ENCODE peak calls at places on chromosomes 5 and 9, in seven cellular contexts. O is left ventricle myocardium inferior; M is Peyer's patch; K is CD8-positive, alpha-beta T cell; T is adrenal gland; J is aorta; D is spleen. R is an unnamed sample.

GRCh38 chr5:124725040-124725434 is 21.4 kb downstream of the ZNF608 start:
- DNase-seq in O (no peak), M (no peak), K (no peak), T (no peak), J (no peak), D (no peak), R (no peak)

GRCh38 chr5:159059722-159060121 is 40.0 kb downstream of the EBF1 start:
- DNase-seq in O (no peak), M (no peak), K (no peak), T (no peak), J (no peak), D (no peak), R (no peak)

GRCh38 chr5:174309131-174309845 is 263.8 kb downstream of the NSG2 start:
- DNase-seq in O (no peak), M (no peak), K (no peak), T (no peak), J (no peak), D (no peak), R (peak; percentile 90)

GRCh38 chr9:38240051-38240450 is 152.5 kb upstream of the ALDH1B1 start:
- DNase-seq in O (no peak), M (no peak), K (no peak), T (no peak), J (no peak), D (no peak), R (no peak)

GRCh38 chr5:107619781-107620180 is 51.0 kb downstream of the EFNA5 start:
- DNase-seq in O (no peak), M (no peak), K (no peak), T (no peak), J (no peak), D (no peak), R (no peak)

GRCh38 chr9:63816742-63817621 is 1468.0 kb downstream of the FOXD4L5 start:
- DNase-seq in O (peak; percentile 82), M (peak; percentile 79), K (peak; percentile 66), T (peak; percentile 62), J (peak; percentile 93), D (peak; percentile 95), R (peak; percentile 100)

GRCh38 chr9:33106827-33107621 is 30.6 kb upstream of the SMU1 start:
- DNase-seq in O (peak; percentile 58), M (no peak), K (no peak), T (peak; percentile 66), J (peak; percentile 84), D (no peak), R (peak; percentile 87)

GRCh38 chr5:56026863-56027300 is 32.1 kb upstream of the IL6ST start:
- DNase-seq in O (no peak), M (no peak), K (no peak), T (no peak), J (no peak), D (no peak), R (no peak)

GRCh38 chr9:116662633-116663032 is 24.5 kb upstream of the TRIM32 start:
- DNase-seq in O (no peak), M (no peak), K (no peak), T (no peak), J (no peak), D (no peak), R (no peak)

GRCh38 chr5:6576861-6577501 is 55.9 kb downstream of the NSUN2 start:
- DNase-seq in O (no peak), M (no peak), K (no peak), T (no peak), J (no peak), D (no peak), R (peak; percentile 69)

GRCh38 chr5:82772281-82772680 is 304.9 kb downstream of the TMEM167A start:
- DNase-seq in O (no peak), M (no peak), K (no peak), T (no peak), J (no peak), D (no peak), R (no peak)

GRCh38 chr9:121779381-121780117 is 128.1 kb downstream of the DAB2IP start:
- DNase-seq in O (no peak), M (no peak), K (no peak), T (no peak), J (no peak), D (no peak), R (no peak)

DNA sequence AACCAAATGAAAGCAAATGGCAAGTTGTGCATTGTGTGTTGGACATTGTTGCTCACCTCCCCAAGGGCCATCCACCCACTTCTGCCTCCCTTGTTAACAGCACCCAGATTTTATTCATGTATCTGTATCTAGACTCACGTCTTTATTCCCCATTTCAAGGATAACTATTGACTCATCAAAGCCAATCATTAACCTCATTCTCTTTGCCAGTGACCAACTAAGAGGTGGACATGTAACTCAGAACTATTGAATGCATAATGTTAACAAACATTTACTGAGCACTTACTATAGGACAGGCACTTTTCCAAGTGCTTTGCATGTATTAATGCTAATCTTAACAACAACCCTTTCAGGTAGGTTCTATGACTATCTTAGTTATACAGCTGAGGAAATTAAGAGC is 45.2 kb upstream of the SMARCA2 start:
- DNase-seq in O (no peak), M (no peak), K (no peak), T (no peak), J (no peak), D (no peak), R (no peak)
- H3K27me3 ChIP-seq in O (no peaks in the 10 kb centered on the region), M (no peaks in the 10 kb centered on the region), K (no peaks in the 10 kb centered on the region), T (no peaks in the 10 kb centered on the region), J (no peaks in the 10 kb centered on the region), D (no peaks in the 10 kb centered on the region), R (no peaks in the 10 kb centered on the region)

GRCh38 chr9:136536051-136536720 is 9.7 kb downstream of the NOTCH1 start:
- DNase-seq in O (no peak), M (no peak), K (no peak), T (no peak), J (no peak), D (no peak), R (no peak)

GRCh38 chr9:136533775-136534157 is 12.1 kb downstream of the NOTCH1 start:
- DNase-seq in O (no peak), M (peak; percentile 81), K (peak; percentile 68), T (no peak), J (no peak), D (peak; percentile 93), R (no peak)

GRCh38 chr9:136532799-136533774 is 12.8 kb downstream of the NOTCH1 start:
- DNase-seq in O (no peak), M (no peak), K (peak; percentile 43), T (no peak), J (no peak), D (peak; percentile 88), R (no peak)

GRCh38 chr9:136535070-136535469 is 10.8 kb downstream of the NOTCH1 start:
- DNase-seq in O (no peak), M (no peak), K (no peak), T (no peak), J (no peak), D (peak; percentile 86), R (no peak)

DNA sequence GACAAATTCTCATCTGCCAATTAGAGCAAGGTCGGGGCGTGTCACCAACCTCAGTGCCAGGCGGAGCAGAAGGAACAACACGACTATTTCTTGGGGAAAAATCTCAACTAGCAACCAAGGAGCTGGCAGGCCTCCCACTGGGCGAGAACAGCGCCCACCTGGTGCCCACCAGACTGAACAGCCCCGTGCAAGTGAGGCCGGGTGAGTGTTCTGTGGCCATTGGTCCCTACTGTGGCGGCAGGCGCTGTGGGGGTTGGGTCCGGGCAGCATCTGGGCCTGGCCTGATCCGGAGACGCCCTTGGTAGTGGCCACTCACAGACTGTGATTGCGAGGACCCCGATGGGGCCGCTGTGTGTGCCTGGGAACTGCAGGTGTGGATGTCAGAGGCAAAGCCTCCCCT is 11.5 kb downstream of the NOTCH1 start:
- DNase-seq in O (no peak), M (no peak), K (no peak), T (no peak), J (no peak), D (no peak), R (no peak)
- H3K4me1 ChIP-seq in O (peaks cover 93% of the 10 kb centered on the region), M (peaks cover 73% of the 10 kb centered on the region), K (peaks cover 93% of the 10 kb centered on the region), T (peaks cover 44% of the 10 kb centered on the region), J (no peaks in the 10 kb centered on the region), D (peaks cover 98% of the 10 kb centered on the region), R (peaks cover 94% of the 10 kb centered on the region)

DNA sequence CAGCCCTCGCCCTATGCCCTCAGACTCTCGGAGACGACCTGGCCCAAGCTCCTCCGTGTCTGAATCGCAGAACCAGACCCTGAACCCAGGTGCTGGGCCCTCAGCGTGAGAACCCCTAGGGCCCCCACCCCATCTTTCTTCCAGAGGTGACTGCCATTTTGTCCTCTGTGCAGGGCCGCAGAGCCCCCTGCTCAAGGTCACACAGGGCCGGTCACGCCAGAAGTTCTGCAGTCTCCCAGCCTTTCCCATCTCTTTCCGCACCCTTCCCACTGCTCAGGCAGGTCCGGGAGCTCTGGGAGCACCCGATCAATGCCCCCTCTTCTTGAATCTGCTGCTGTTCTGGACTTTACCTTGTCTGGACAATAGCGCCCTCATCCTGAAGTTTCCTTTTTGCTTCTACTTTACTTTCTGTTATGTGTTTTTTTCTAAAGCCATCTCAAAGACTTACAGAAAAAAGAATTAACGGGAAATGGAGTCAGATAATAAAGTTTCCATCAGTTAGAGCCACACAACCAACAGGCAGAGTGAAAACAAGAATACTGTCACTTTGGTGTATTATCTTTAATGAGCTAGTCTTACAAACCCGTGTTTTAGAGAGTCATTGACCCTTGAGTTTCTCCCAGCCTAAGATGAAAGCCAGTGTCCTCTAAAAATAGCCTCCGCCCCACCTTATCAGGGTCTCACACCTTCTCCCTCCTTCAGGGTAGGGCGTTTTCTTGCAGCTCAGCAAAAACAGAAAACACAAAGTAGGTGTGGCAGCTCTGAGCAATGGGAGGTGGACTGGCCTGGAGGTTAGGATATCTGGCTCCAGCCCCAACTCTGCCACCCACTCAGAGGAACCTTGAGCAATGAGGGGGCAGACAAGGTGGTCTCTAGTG is 1.8 kb downstream of the TMOD1 start:
- DNase-seq in O (no peak), M (no peak), K (no peak), T (no peak), J (no peak), D (no peak), R (no peak)
- H3K27me3 ChIP-seq in O (peaks cover 12% of the 10 kb centered on the region), M (no peaks in the 10 kb centered on the region), K (peaks cover 4% of the 10 kb centered on the region), T (no peaks in the 10 kb centered on the region), J (no peaks in the 10 kb centered on the region), D (peaks cover 58% of the 10 kb centered on the region), R (no peaks in the 10 kb centered on the region)

GRCh38 chr5:143230676-143230996 is 172.8 kb downstream of the NR3C1 start:
- DNase-seq in O (no peak), M (no peak), K (no peak), T (no peak), J (no peak), D (no peak), R (no peak)

GRCh38 chr5:143231973-143232812 is 171.3 kb downstream of the NR3C1 start:
- DNase-seq in O (no peak), M (no peak), K (no peak), T (no peak), J (no peak), D (no peak), R (no peak)

GRCh38 chr5:143234162-143234842 is 169.2 kb downstream of the NR3C1 start:
- DNase-seq in O (no peak), M (no peak), K (no peak), T (no peak), J (no peak), D (no peak), R (no peak)

GRCh38 chr5:143231426-143231825 is 172.1 kb downstream of the NR3C1 start:
- DNase-seq in O (no peak), M (no peak), K (no peak), T (no peak), J (no peak), D (no peak), R (no peak)

DNA sequence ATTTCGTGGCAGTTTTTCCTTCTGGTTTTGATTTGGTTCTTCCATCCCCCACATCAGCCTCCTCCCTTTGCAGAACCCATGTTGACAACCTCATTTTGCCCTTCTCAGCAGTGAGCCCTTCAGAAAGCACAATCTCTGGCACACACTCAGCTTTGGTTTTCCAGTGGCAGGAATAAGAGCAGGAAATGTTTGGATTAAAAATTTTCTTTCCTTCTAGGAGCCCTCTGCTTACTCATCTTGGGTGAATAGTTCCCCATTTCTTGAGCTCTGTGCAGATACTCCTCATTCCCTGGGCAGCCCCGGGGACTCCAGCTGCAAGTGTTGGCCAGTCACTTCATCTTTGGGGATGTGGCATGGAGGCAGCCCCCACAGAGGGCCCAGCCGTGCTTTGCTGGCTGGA is 170.5 kb downstream of the NR3C1 start:
- DNase-seq in O (no peak), M (no peak), K (no peak), T (no peak), J (no peak), D (no peak), R (no peak)
- H3K4me1 ChIP-seq in O (peaks cover 14% of the 10 kb centered on the region), M (no peaks in the 10 kb centered on the region), K (peaks cover 17% of the 10 kb centered on the region), T (peaks cover 13% of the 10 kb centered on the region), J (no peaks in the 10 kb centered on the region), D (peaks cover 31% of the 10 kb centered on the region), R (peaks cover 20% of the 10 kb centered on the region)